ENCODE peak calls at places on chromosomes 5 and 9, in five cellular contexts. W, Q, U, E and D are unnamed samples.

GRCh38 chr9:21413089-21414023 is 4.4 kb downstream of the IFNA8 start:
- DNase-seq in W (no peak), U (no peak), E (no peak), Q (no peak), D (no peak)

GRCh38 chr5:171585981-171586380 is 166.5 kb downstream of the FGF18 start:
- DNase-seq in Q (no peak), E (no peak), W (no peak), U (no peak), D (no peak)

GRCh38 chr5:167639761-167640160 is 651.7 kb upstream of the WWC1 start:
- DNase-seq in E (no peak), W (no peak), Q (no peak), U (no peak), D (no peak)

GRCh38 chr5:124665625-124666024 is 80.8 kb downstream of the ZNF608 start:
- DNase-seq in W (no peak), E (no peak), U (no peak), Q (no peak), D (no peak)

GRCh38 chr5:9784231-9784630 is 154.1 kb upstream of the TAS2R1 start:
- DNase-seq in Q (no peak), W (no peak), E (no peak), U (no peak), D (no peak)

GRCh38 chr5:180950291-180950949 is 38.2 kb upstream of the BTNL3 start:
- DNase-seq in U (no peak), Q (no peak), E (no peak), W (no peak), D (no peak)

GRCh38 chr5:115463985-115464384 is 80.6 kb downstream of the FEM1C start:
- DNase-seq in E (no peak), Q (no peak), W (no peak), U (no peak), D (no peak)

GRCh38 chr5:94281402-94281801 is 337.0 kb downstream of the KIAA0825 start:
- DNase-seq in E (no peak), U (no peak), W (no peak), Q (no peak), D (no peak)

GRCh38 chr9:135345775-135346433 is 133.7 kb upstream of the PPP1R26 start:
- DNase-seq in W (no peak), E (no peak), U (no peak), Q (peak; percentile 28), D (no peak)

GRCh38 chr5:35198096-35198495 is 32.2 kb downstream of the PRLR start:
- DNase-seq in W (no peak), U (no peak), Q (peak; percentile 82), E (peak; percentile 88), D (no peak)

GRCh38 chr9:17462869-17463464 is 115.9 kb upstream of the SH3GL2 start:
- DNase-seq in Q (no peak), U (no peak), W (peak; percentile 12), E (no peak), D (no peak)

GRCh38 chr5:108728566-108729305 is 19.0 kb upstream of the FER start:
- DNase-seq in E (no peak), W (no peak), U (no peak), Q (no peak), D (no peak)

GRCh38 chr9:129854588-129855110 is 19.4 kb downstream of the USP20 start:
- DNase-seq in Q (no peak), E (no peak), U (no peak), W (no peak), D (no peak)
- TF ChIP-seq CTCF in Q (no peak), E (no peak), U (no peak), W (no peak), D (no peak)

DNA sequence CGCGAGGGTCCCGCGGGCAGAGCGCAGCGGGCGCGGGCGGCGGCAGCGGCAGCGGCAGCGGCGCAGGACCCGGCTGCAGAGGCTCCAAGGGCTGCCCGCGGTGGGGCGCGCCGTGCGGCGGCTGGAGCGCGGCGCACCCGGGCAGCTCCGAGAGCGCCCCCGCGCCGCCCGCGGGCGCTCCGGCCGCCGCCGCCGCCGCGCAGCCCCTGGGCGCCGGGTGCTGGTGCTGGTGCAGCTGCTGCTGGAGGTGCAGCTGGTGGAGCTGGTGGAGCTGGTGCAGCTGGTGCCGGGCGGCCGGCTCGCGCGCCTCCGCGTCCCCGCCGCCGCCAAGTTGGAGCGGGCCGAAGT is 644 bp downstream of the IER5L start:
- DNase-seq in Q (no peak), W (no peak), U (no peak), E (no peak), D (no peak)
- H3K4me1 ChIP-seq in Q (peaks cover 21% of the 10 kb centered on the region), W (peaks cover 21% of the 10 kb centered on the region), U (peaks cover 46% of the 10 kb centered on the region), E (no peaks in the 10 kb centered on the region), D (peaks cover 10% of the 10 kb centered on the region)

GRCh38 chr9:124858330-124859046 is 3.3 kb downstream of the RPL35 start:
- DNase-seq in E (no peak), W (no peak), Q (no peak), U (no peak), D (no peak)
- TF ChIP-seq CTCF in E (no peak), W (no peak), Q (no peak), U (no peak), D (no peak)

DNA sequence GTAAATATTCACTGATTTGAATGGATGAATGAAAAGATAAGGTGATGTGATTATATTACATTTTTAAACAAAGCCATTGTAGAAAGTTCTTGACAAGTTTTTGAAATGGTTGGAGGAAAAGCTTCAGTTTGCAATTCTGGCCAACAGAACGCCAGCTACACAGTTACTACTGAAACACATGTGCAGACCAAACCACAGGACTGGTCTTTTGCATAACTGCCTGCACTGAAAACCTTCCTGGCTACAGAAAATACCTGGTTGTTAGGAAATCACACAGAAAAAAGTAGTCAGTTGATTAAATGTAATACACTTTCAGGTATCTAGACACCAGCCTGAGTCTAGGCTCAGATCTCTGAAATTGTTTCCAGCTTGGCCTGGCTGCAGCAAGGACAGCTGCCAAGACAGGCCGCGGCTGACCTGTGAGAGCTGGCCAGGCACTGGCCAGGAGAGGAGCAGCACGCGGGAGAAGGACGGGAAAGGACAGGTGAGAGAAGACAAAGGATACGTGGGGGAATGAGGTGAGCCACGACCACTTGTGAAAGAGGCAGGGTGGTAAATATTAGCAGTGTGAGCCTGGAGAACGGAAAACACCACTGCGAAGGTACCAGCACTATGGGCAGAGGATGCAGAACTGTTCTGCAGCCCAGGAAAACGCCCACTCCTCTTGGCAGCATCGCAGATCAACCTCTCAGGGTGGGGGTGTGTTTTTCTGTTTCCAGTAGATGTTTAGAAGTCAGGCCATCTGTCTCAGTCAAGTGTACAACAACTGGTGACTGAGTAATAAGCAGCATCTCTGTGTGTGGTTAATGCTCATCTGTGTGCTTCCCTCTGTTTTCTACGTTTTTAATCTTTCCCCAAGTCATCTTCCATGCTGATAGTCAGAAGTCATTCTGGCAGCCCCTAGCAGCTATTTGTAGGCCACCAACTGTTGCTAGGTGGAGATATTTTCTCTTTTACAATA is 137.4 kb downstream of the SCAMP1 start:
- DNase-seq in U (no peak), W (no peak), Q (no peak), E (no peak), D (no peak)
- H3K4me1 ChIP-seq in U (peaks cover 27% of the 10 kb centered on the region), W (no peaks in the 10 kb centered on the region), Q (peaks cover 52% of the 10 kb centered on the region), E (no peaks in the 10 kb centered on the region), D (peaks cover 53% of the 10 kb centered on the region)

DNA sequence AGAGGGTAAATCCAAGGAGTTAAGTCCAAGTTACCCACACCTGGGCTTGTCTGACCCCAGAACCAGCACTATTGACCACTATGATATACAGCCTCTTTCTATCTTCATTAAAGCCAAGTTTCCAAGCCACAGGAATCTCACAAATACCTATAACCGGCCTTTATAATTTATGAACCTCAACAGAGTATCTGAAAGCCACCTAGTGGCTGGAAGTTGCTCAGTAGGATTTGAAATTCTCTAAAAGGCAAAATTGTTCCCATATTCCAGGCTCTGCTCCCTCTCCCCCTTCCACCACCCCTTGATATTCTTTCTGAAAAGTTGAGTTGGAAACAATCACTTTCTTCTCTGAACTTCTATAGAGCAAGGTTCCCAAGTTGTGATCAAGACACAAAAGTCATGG is 106.4 kb upstream of the GPR151 start:
- DNase-seq in W (no peak), U (no peak), E (no peak), Q (no peak), D (no peak)
- TF ChIP-seq CTCF in W (peak; percentile 52), U (no peak), E (no peak), Q (peak; percentile 8), D (peak; percentile 16)

DNA sequence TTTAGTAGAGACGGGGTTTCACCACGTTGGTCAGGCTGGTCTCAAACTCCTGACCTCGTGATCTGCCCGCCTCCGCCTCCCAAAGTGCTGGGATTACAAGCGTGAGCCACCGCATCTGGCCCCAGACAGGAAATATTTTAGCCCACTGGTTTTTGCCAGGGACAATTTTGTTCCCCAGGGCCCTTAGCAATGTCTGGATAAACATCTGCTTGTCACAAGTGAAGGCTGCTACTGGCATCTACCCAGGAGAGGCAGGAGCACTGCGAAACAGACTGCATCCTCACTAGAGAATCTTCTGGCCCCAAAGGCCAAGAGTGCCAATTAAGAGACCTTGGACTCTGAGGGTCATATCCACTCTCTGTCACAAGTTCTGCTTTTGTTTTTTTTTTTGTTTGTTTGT is 2.4 kb upstream of the TPRN start:
- DNase-seq in U (no peak), W (no peak), E (no peak), Q (no peak), D (no peak)
- H3K4me1 ChIP-seq in U (peaks cover 85% of the 10 kb centered on the region), W (peaks cover 27% of the 10 kb centered on the region), E (peaks cover 19% of the 10 kb centered on the region), Q (peaks cover 54% of the 10 kb centered on the region), D (peaks cover 71% of the 10 kb centered on the region)